ENCODE peak calls at places on chromosomes 16 and 17, in four cellular contexts. E, Z, Q and P are unnamed samples.
A peak's percentile ranks its signal among the peaks of the same experiment; 100 is the strongest.

GRCh38 chr16:55734665-55735064 is 78.9 kb downstream of the SLC6A2 start:
- DNase-seq in Z (no peak), E (no peak), Q (no peak), P (no peak)

GRCh38 chr17:78409191-78409621 is 30.8 kb downstream of the PGS1 start:
- DNase-seq in Q (no peak), Z (no peak), E (no peak), P (no peak)

GRCh38 chr16:4864728-4865127 is 17.4 kb downstream of the UBN1 start:
- DNase-seq in E (no peak), Z (no peak), Q (no peak), P (no peak)

GRCh38 chr16:56689171-56689570 is 6.9 kb downstream of the MT1X start:
- DNase-seq in E (no peak), Q (no peak), Z (no peak), P (no peak)

GRCh38 chr16:30660424-30661251 is 2.4 kb downstream of the FBRS start:
- DNase-seq in E (no peak), Q (no peak), Z (no peak), P (no peak)

GRCh38 chr17:47741109-47741792 is 8.2 kb downstream of the TBX21 start:
- DNase-seq in Q (no peak), Z (no peak), E (no peak), P (no peak)

GRCh38 chr17:35764123-35764991 is 3.7 kb downstream of the C17orf50 start:
- DNase-seq in E (peak; percentile 91), Z (peak; percentile 78), Q (peak; percentile 43), P (peak; percentile 79)

GRCh38 chr17:36661047-36661666 is 59.8 kb downstream of the MRM1 start:
- DNase-seq in Q (no peak), Z (no peak), E (no peak), P (no peak)

GRCh38 chr16:47584464-47585225 is 123.5 kb downstream of the PHKB start:
- DNase-seq in E (no peak), Z (no peak), Q (no peak), P (no peak)

GRCh38 chr17:2421315-2422147 is 20.7 kb upstream of the MNT start:
- DNase-seq in E (no peak), Z (no peak), Q (no peak), P (no peak)

GRCh38 chr16:11562941-11563340 is 23.8 kb downstream of the LITAF start:
- DNase-seq in E (no peak), Q (no peak), Z (no peak), P (no peak)

GRCh38 chr16:57751539-57752202 is 16.1 kb downstream of the KATNB1 start:
- DNase-seq in E (no peak), Z (no peak), Q (no peak), P (no peak)

GRCh38 chr17:63378411-63379076 is 67.6 kb downstream of the CYB561 start:
- DNase-seq in Z (no peak), E (peak; percentile 14), Q (no peak), P (no peak)
- TF ChIP-seq TCF7L2 in Z (no peak), E (no peak), Q (no peak), P (no peak)

DNA sequence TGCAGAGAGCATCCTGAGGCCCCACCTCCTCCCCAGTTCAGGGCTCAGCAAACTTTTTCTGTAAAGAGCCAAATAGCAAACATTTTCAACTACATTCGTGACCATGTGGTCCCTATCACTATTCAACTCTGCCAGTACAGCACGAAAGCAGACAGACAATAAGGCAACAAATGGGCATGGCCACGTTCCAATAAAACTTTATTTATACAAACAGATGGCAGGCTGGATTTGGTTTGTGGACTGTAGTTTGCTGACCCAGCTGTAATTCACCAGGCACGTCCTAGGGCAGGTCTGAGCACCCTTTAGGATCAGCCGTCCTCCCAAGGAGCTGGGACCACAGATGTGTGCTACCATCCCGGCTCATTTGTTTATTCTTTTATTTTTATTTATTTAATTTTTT is 27.1 kb upstream of the GPRC5C start:
- DNase-seq in Z (no peak), E (no peak), Q (no peak), P (no peak)
- H3K27ac ChIP-seq in Z (no peak overlapping the region), E (no peak overlapping the region), Q (no peak overlapping the region), P (no peak overlapping the region)

GRCh38 chr16:87558682-87559081 is 43.6 kb upstream of the JPH3 start:
- DNase-seq in Q (no peak), E (no peak), Z (no peak), P (no peak)

GRCh38 chr16:87561200-87562105 is 40.9 kb upstream of the JPH3 start:
- DNase-seq in Z (no peak), Q (no peak), E (no peak), P (no peak)

GRCh38 chr16:87562201-87562600 is 40.1 kb upstream of the JPH3 start:
- DNase-seq in Z (no peak), E (no peak), Q (no peak), P (no peak)

GRCh38 chr16:87559976-87560375 is 42.3 kb upstream of the JPH3 start:
- DNase-seq in Q (no peak), E (no peak), Z (no peak), P (no peak)

DNA sequence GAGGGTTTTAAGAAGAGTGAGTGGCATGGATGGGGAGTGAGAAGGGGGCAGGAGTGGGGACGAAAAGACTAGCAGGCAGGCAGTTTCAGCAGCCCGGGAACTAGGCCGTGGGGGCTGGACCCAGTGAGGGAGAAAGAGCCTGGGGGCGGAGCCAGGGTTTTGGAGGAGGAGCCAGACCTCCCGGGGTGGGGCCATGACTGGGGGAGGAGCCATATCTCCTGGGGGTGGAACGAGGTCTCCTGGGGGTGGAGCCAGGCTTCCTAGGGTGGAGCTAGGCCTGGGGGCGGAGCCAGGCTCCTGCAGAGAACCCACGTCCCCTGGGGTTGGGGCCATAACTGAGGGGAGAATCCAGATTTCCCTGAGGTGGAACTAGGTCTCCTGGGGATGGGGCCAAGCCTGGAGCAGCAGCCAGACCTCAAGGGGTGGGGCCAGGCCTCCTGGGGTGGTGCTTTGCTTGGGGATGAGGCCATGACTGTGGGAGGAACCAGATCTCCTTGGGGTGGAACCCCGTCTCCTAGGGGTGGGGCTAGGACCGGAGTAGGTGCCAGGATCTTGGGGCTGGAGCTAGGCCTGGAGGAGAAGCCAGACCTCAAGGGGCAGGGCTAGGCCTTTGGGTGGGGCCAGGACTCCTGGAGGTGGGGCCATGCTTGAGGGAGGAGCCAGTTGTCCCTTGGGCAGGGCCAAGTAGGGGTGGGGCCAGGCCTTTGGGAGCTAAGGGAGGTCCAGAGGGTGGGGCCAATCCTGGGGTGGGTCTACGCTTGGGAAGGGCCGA is 41.7 kb upstream of the JPH3 start:
- DNase-seq in E (peak; percentile 93), Q (no peak), Z (no peak), P (peak; percentile 93)
- TF ChIP-seq TCF7L2 in E (no peak), Q (no peak), Z (no peak), P (no peak)

DNA sequence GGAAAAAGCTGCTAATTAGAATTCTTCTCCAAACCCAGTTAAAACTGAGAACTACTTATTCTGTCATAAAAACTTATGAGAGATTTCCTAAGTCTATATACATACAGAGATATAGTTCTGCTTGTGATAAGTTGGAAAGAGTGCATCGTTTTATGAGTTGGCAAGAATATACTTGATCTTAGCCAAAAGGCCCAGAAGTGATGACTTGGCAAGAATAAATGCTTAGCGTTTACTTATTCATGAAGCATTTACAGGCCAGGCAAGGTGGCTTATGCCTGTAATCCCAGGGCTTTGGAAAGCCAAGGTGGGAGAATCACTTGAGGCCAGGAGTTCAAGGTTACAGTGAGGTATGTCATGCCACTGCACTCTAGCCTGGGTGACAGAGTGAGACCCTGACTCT is 81.7 kb downstream of the CYB561 start:
- DNase-seq in Z (no peak), Q (no peak), E (no peak), P (no peak)
- H3K27ac ChIP-seq in Z (no peak overlapping the region), Q (no peak overlapping the region), E (no peak overlapping the region), P (no peak overlapping the region)

DNA sequence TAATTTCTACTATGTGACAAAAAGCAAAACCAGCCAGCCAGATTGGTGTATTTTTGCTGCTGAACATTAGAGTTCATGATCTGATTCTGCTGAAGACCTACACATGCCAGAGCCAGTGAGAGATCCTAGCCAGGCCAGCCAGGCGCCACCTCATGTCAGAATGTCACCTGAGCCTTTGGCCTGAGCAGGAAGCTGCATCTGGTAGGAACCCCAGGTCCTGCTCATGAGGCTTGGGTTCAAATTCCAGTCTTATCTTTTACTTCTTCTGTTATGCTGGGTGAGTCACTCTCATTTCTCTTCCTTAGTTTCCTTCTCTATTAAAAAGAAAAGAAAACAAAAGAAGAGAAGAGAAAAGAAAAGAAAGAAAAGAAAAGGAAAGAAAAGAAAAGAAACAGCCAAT is 585.1 kb upstream of the CDH5 start:
- DNase-seq in E (peak; percentile 32), Z (no peak), Q (no peak), P (no peak)
- TF ChIP-seq TCF7L2 in E (no peak), Z (no peak), Q (no peak), P (no peak)

DNA sequence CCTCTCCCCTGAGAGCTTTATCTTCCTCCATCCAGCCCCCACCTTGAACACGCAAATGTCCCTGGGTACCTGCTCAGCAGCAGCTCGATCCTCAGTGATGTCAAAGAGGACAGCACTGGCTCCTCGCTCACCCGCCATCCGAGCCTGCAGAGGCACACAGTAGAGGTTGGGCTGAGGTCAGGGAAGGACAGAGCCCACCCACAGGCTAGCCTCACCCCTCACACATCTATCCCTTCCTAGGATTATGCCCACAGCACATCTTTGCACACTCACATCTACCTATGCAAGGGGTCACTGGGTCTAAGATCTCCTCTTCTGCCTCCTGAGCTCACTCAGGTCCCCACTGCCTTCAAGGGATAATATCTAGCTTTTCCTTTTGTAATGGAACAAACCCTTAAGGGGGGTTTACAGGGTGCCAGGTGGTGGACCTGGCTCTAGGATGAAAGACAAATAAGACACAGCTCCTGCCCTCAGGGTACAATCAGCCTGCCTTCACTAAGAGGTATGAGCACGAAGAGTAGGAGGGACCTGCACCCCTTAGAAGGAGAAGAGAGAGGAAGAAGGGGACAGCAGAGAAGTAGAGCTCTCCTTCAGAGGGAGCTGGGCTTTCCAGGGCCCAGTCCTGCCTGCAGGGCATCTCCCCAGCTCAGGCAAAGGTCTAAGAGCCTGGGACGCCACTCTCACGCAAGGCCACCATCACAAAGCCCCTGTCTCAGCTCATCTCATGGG is 11.6 kb upstream of the SUPT4H1 start:
- DNase-seq in Z (no peak), Q (no peak), E (no peak), P (no peak)
- H3K27ac ChIP-seq in Z (peak overlapping the region; percentile 89), Q (no peak overlapping the region), E (peak overlapping the region; percentile 63), P (no peak overlapping the region)

GRCh38 chr17:80913928-80914821 is 77.5 kb upstream of the CHMP6 start:
- DNase-seq in E (no peak), Z (no peak), Q (no peak), P (no peak)
- TF ChIP-seq TCF7L2 in E (no peak), Z (no peak), Q (no peak), P (no peak)